ENCODE peak calls at places on chromosomes 2 and 18, in nine cellular contexts. Y is GM23248, U is colonic mucosa, S is mesendoderm, Q is neural progenitor cell, G is mammary epithelial cell, W is astrocyte, H is HCT116, L is IMR-90. Z is an unnamed sample.

GRCh38 chr2:67221266-67221665 is 175.9 kb upstream of the ETAA1 start:
- DNase-seq in Y (no peak), U (no peak), S (no peak), Q (no peak), G (no peak), W (no peak), H (no peak), L (peak), Z (no peak)

GRCh38 chr2:53438692-53439091 is 328.9 kb upstream of the CHAC2 start:
- DNase-seq in Y (no peak), U (no peak), S (no peak), Q (no peak), G (no peak), W (no peak), H (no peak), L (no peak), Z (no peak)

GRCh38 chr2:206955253-206955652 is 15.9 kb downstream of the CPO start:
- DNase-seq in Y (no peak), U (no peak), S (peak), Q (no peak), G (no peak), W (no peak), H (no peak), L (no peak), Z (no peak)

GRCh38 chr18:36613069-36613468 is 215.7 kb downstream of the TPGS2 start:
- DNase-seq in Y (no peak), U (no peak), S (no peak), Q (no peak), G (no peak), W (no peak), H (no peak), L (no peak), Z (no peak)

GRCh38 chr2:8438476-8438875 is 243.4 kb upstream of the ID2 start:
- DNase-seq in Y (no peak), U (no peak), S (no peak), Q (no peak), G (no peak), W (no peak), H (no peak), L (no peak), Z (no peak)

GRCh38 chr18:2961828-2962227 is 51.1 kb downstream of the LPIN2 start:
- DNase-seq in Y (peak), U (no peak), S (no peak), Q (no peak), G (no peak), W (peak), H (no peak), L (peak), Z (peak)

GRCh38 chr2:146004470-146004869 is 1484.6 kb upstream of the ZEB2 start:
- DNase-seq in Y (peak), U (no peak), S (no peak), Q (no peak), G (peak), W (peak), H (no peak), L (peak), Z (no peak)

GRCh38 chr18:59659486-59660187 is 37.6 kb downstream of the CCBE1 start:
- DNase-seq in Y (peak), U (no peak), S (no peak), Q (peak), G (peak), W (peak), H (no peak), L (peak), Z (no peak)

GRCh38 chr2:222709191-222709891 is 37.9 kb downstream of the MOGAT1 start:
- DNase-seq in Y (peak), U (peak), S (peak), Q (peak), G (peak), W (peak), H (peak), L (peak), Z (no peak)

GRCh38 chr2:112149866-112150435 is 11.8 kb downstream of the FBLN7 start:
- DNase-seq in Y (no peak), U (peak), S (no peak), Q (no peak), G (no peak), W (no peak), H (no peak), L (no peak), Z (no peak)

GRCh38 chr2:235536711-235537110 is 42.9 kb downstream of the AGAP1 start:
- DNase-seq in Y (no peak), U (no peak), S (no peak), Q (no peak), G (no peak), W (no peak), H (no peak), L (no peak), Z (no peak)

GRCh38 chr2:235537186-235537585 is 43.3 kb downstream of the AGAP1 start:
- DNase-seq in Y (no peak), U (no peak), S (no peak), Q (no peak), G (no peak), W (no peak), H (no peak), L (no peak), Z (no peak)

GRCh38 chr2:235534608-235535422 is 41.0 kb downstream of the AGAP1 start:
- DNase-seq in Y (no peak), U (no peak), S (no peak), Q (no peak), G (no peak), W (no peak), H (no peak), L (no peak), Z (no peak)

GRCh38 chr2:235533616-235534385 is 40.0 kb downstream of the AGAP1 start:
- DNase-seq in Y (no peak), U (no peak), S (no peak), Q (no peak), G (no peak), W (no peak), H (no peak), L (no peak), Z (no peak)

GRCh38 chr2:235535423-235536130 is 41.7 kb downstream of the AGAP1 start:
- DNase-seq in Y (no peak), U (no peak), S (no peak), Q (no peak), G (no peak), W (no peak), H (no peak), L (no peak), Z (no peak)
- H3K9ac ChIP-seq in Y (no peak), U (no peak), S (no peak), Q (no peak), G (peak), W (no peak), H (no peak), L (no peak), Z (no peak)

GRCh38 chr2:47344890-47345583 is 57.9 kb upstream of the MSH2 start:
- DNase-seq in Y (peak), U (peak), S (peak), Q (peak), G (no peak), W (peak), H (peak), L (peak), Z (no peak)
- H3K9ac ChIP-seq in Y (peak), U (peak), S (peak), Q (peak), G (no peak), W (peak), H (peak), L (peak), Z (no peak)

GRCh38 chr2:217839750-217840107 is 163.1 kb downstream of the TNS1 start:
- DNase-seq in Y (no peak), U (no peak), S (no peak), Q (no peak), G (no peak), W (no peak), H (no peak), L (no peak), Z (no peak)
- H3K9ac ChIP-seq in Y (no peak), U (no peak), S (no peak), Q (no peak), G (no peak), W (no peak), H (no peak), L (no peak), Z (no peak)

GRCh38 chr18:10017048-10017447 is 103.2 kb downstream of the VAPA start:
- DNase-seq in Y (peak), U (no peak), S (no peak), Q (no peak), G (no peak), W (peak), H (no peak), L (no peak), Z (no peak)
- H3K9ac ChIP-seq in Y (no peak), U (no peak), S (no peak), Q (no peak), G (no peak), W (no peak), H (no peak), L (no peak), Z (no peak)

GRCh38 chr2:234885113-234885512 is 66.7 kb upstream of the SH3BP4 start:
- DNase-seq in Y (no peak), U (no peak), S (peak), Q (peak), G (no peak), W (no peak), H (no peak), L (no peak), Z (no peak)

GRCh38 chr2:234884591-234884990 is 67.2 kb upstream of the SH3BP4 start:
- DNase-seq in Y (no peak), U (no peak), S (no peak), Q (no peak), G (no peak), W (no peak), H (no peak), L (no peak), Z (no peak)

GRCh38 chr2:234881413-234882241 is 70.2 kb upstream of the SH3BP4 start:
- DNase-seq in Y (peak), U (peak), S (peak), Q (peak), G (peak), W (peak), H (peak), L (peak), Z (peak)

GRCh38 chr2:234879671-234880455 is 72.0 kb upstream of the SH3BP4 start:
- DNase-seq in Y (peak), U (no peak), S (no peak), Q (no peak), G (peak), W (peak), H (peak), L (peak), Z (no peak)

GRCh38 chr2:234880551-234881211 is 71.1 kb upstream of the SH3BP4 start:
- DNase-seq in Y (peak), U (peak), S (no peak), Q (no peak), G (peak), W (peak), H (peak), L (peak), Z (no peak)
- H3K9ac ChIP-seq in Y (no peak), U (no peak), S (no peak), Q (no peak), G (no peak), W (peak), H (peak), L (peak), Z (no peak)

GRCh38 chr2:202378661-202379338 is 2.7 kb downstream of the BMPR2 start:
- DNase-seq in Y (peak), U (no peak), S (no peak), Q (no peak), G (no peak), W (no peak), H (no peak), L (no peak), Z (no peak)
- H3K9ac ChIP-seq in Y (peak), U (no peak), S (peak), Q (no peak), G (peak), W (peak), H (no peak), L (peak), Z (no peak)

DNA sequence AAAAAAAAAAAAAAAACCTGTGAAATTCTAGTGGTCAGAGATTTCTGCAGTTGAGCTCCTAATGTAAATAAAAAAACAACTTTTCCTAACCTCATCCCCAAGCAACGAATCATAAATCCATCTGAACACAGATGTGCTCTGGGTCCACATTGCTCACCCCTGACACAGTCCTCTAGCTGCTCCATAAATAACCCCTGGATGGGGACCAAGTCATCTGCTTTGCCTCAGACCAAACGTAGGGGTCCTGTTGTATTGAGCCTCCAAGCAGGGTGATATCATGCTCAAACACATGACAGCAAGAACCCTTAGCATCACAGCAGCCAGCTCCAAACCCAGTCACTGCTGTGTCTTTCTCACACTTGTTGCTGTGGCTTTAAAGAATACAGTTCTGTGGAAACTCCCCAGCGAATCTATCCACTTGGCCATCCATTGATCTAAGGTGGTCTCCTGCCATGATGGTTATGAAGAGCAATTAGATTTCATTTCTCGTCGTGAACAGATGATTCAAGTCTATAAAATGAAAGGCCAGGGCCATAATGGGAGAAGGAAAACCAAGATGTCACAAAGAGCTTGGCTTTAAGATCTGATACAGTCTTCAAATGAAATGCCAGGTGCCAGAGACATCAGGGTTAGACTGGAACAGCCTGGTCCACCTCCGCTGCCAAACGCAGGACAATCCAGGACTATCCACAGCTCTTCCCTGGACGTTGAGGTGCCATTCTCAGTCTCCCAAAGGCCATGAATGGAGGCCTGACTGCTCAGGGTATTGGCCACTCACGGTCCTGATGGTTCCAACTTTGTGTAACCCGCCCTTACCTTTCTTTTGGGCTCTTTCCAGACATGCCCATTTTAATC is 39.0 kb downstream of the TBC1D8 start:
- DNase-seq in Y (peak), U (no peak), S (no peak), Q (no peak), G (no peak), W (peak), H (no peak), L (peak), Z (no peak)
- H3K9ac ChIP-seq in Y (no peak), U (no peak), S (no peak), Q (no peak), G (no peak), W (no peak), H (no peak), L (no peak), Z (no peak)

DNA sequence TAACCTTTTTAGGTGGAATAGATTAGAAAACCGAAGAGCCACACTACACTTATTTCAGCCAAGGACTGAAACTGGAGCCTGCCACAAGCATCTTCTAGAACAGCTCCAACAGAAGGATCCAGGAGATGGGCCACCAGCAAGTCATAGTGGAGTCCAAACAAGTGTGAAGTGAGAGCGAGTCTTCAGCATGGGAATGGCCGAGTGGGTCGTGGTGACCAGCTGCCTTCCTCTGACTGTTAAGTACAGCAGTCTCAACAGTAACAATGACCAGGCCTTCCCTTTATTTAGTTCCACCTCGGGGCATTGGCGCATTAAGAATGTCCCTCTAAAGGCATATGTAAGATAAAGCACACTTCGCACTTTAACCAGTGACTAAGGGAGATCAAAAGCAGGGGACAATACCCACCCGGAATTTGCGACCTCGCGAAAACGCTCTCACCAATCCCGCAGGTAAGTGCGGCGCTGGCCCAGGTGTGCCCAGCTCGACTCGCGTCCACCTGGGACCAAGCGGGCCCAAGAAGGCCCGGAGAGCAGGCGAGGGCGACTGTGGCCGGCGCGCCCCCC is 1.1 kb downstream of the L3MBTL4 start:
- DNase-seq in Y (no peak), U (no peak), S (peak), Q (peak), G (no peak), W (no peak), H (no peak), L (no peak), Z (no peak)
- H3K9ac ChIP-seq in Y (no peak), U (peak), S (peak), Q (no peak), G (no peak), W (peak), H (no peak), L (no peak), Z (no peak)